ENCODE peak calls at places on chromosomes 4 and X, in four cellular contexts. U is WTC11, R is K562, B is GM12878. F is an unnamed sample.

GRCh38 chrX:36908801-36909403 is 99.3 kb upstream of the FAM47C start:
- DNase-seq in U (no peak), R (peak), B (peak), F (peak)

GRCh38 chr4:185254434-185254833 is 45.0 kb downstream of the SNX25 start:
- DNase-seq in U (no peak), R (no peak), B (no peak), F (peak)

GRCh38 chrX:48971325-48972213 is at the start of gene KCND1:
- DNase-seq in U (peak), R (no peak), B (no peak), F (no peak)

GRCh38 chr4:42654606-42655005 is 2.3 kb downstream of the ATP8A1 start:
- DNase-seq in U (no peak), R (peak), B (no peak), F (peak)

GRCh38 chrX:110171442-110171841 is 146.4 kb downstream of the AMMECR1 start:
- DNase-seq in U (no peak), R (no peak), B (no peak), F (no peak)

GRCh38 chr4:16573181-16573580 is 325.3 kb downstream of the LDB2 start:
- DNase-seq in U (no peak), R (no peak), B (no peak), F (no peak)

GRCh38 chrX:148067285-148067684 is 86.1 kb downstream of the FMR1NB start:
- DNase-seq in U (no peak), R (no peak), B (no peak), F (no peak)

GRCh38 chr4:93144644-93145043 is 683.9 kb upstream of the ATOH1 start:
- DNase-seq in U (no peak), R (no peak), B (no peak), F (no peak)

GRCh38 chr4:126630171-126630570 is 1002.6 kb upstream of the INTU start:
- DNase-seq in U (no peak), R (no peak), B (no peak), F (no peak)

GRCh38 chr4:119020158-119020557 is 115.5 kb upstream of the MYOZ2 start:
- DNase-seq in U (no peak), R (no peak), B (no peak), F (no peak)

GRCh38 chr4:158821228-158822009 is 52.6 kb downstream of the FNIP2 start:
- DNase-seq in U (no peak), R (no peak), B (no peak), F (no peak)
- TF ChIP-seq CREM in U (no peak), R (no peak), B (no peak), F (no peak)

DNA sequence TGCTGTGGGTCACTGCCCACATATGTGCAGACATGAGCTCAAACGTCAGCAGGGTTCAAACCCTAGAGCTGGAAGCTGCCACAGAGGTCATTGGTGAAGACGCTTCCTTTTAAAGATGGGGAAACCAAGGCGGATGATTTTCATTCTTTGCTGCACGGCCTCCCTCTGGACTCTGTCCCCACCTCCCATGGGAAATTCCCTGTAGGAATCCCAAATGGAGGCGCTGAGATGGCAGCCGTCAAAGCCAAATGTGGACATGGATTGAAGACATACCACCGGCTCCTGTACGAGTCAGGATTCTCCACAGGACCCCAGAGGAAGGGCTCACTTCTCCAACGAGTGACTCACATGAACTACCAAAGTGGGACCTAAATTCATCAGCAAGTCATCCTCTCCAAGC is 286.4 kb downstream of the CRLF2 start:
- DNase-seq in U (no peak), R (no peak), B (no peak), F (no peak)
- TF ChIP-seq CREM in U (no peak), R (no peak), B (no peak), F (no peak)

GRCh38 chrX:22069586-22069985 is 37.5 kb downstream of the PHEX start:
- DNase-seq in U (no peak), R (no peak), B (no peak), F (no peak)
- TF ChIP-seq CREM in U (no peak), R (no peak), B (no peak), F (no peak)

DNA sequence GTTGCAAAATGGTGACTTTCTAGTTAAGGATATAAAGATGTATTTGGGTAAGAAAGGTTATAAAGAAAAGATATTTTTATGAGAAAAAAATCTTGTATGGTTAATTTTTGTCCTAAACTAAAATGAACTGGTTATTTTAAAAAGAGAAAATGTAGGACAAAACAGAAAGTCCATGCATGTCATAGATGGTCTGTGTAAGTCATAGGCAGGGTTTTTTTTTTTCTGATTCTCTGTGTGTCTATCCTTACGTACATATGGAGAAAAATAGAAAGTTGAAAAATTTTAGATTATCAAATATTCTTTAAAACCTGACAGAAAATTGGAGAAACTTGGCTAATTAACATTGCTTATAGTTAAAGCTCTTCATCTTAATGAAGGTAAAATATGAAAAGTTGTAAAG is 493.4 kb downstream of the IQCM start:
- DNase-seq in U (no peak), R (no peak), B (no peak), F (no peak)
- TF ChIP-seq CREM in U (no peak), R (no peak), B (no peak), F (no peak)

GRCh38 chr4:40526741-40527140 is 102.9 kb downstream of the RBM47 start:
- DNase-seq in U (no peak), R (peak), B (no peak), F (no peak)
- TF ChIP-seq CREM in U (no peak), R (no peak), B (no peak), F (no peak)

GRCh38 chr4:11543710-11544109 is 115.0 kb upstream of the HS3ST1 start:
- DNase-seq in U (no peak), R (no peak), B (no peak), F (no peak)
- TF ChIP-seq CREM in U (no peak), R (no peak), B (no peak), F (no peak)

GRCh38 chr4:48271048-48271452 is 1.4 kb upstream of the TEC start:
- DNase-seq in U (no peak), R (peak), B (peak), F (no peak)
- TF ChIP-seq CREM in U (no peak), R (no peak), B (peak), F (no peak)

DNA sequence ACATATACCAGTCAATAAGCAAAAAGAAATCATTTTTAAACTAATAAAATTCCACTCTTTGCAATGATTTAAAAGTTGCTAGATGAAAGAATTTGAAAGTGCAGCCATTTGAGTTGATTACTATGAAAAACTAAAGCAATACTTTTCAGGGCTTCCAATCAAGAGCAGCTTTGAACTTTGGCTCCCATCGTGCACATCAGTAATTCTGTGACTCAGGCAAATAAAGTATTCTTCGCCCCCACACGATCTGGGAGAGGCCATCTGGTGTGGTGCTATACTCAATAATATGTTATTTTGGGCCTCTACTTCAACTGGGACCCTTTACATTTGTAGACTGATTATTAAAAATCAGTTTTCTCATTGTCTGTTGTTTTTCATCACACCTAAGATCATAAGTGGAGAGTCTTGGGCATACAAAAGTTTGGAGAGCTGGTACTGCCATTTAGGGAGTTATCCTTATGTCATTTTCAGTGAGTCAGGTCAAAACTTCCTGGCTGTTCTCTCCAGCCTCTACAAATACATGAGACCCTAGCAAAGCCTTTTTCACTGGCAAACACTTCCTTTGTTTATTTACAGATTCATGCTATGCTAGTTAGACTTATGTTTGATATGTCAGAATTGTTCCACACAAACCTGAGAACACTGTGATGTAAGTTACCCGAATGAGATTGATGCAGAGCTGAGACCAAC is 20.3 kb downstream of the DDIT4L start:
- DNase-seq in U (no peak), R (no peak), B (no peak), F (no peak)
- TF ChIP-seq CREM in U (no peak), R (no peak), B (no peak), F (no peak)

DNA sequence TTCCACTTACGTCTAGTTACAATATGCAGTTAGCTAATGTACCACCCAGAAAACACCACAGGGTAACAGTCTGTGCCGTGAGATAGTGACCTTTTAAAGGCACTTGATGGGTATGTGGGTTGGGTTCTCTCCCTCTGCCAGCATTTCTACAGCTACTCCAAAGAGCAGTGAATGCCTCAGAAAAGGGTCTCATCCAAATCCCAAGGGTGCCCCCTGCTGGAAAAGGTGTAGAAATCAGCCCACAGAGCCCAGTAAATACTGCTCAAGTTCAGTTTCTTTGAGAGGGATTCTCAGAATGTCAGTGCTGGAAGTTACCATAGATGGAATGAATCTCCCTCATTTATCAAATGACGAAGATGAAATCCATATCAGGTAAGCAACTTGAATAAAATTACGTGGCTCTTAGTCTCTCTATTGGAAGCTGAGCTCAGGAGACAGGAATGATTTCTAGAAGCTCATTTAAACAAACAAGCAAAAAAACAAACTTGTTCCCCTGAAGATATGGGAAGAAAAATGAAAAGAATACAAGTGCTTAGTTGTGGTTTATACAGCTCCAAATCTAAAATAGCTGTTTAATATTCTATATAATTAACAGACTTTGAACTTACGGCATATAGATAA is 9.5 kb downstream of the RNF175 start:
- DNase-seq in U (peak), R (peak), B (peak), F (peak)
- TF ChIP-seq CREM in U (no peak), R (no peak), B (no peak), F (no peak)

GRCh38 chrX:142040906-142041305 is 137.2 kb downstream of the MAGEC1 start:
- DNase-seq in U (no peak), R (no peak), B (no peak), F (no peak)

DNA sequence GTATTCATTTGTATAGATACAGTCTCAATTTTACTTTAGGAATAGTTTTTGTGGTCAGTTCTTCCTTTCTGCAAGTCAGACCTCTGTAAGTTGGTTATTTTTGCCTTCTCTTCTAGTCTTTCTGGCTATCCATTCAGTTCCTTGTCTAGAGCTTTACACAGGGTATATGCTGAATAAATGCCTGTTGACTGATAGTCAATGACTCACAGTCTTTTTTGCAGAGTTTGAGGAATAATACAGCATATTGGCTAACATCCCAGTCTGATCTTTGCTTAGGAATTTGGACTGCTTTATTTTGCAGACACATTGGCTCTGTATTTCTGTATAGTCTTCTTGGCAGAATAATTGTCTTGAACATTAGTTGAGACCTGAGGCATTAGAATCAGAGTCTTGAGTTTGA is 132.4 kb downstream of the MAGEC1 start:
- DNase-seq in U (no peak), R (no peak), B (no peak), F (no peak)
- TF ChIP-seq CREM in U (no peak), R (no peak), B (no peak), F (no peak)

F was measured in HepG2.